ENCODE peak calls at places on chromosomes 3 and 15, in five cellular contexts. U, X, N, G and A are unnamed samples.

GRCh38 chr3:37772773-37773291 is 88.8 kb upstream of the CTDSPL start:
- DNase-seq in U (no peak), X (no peak), N (no peak), G (no peak), A (no peak)

GRCh38 chr15:85837011-85837433 is 42.3 kb upstream of the KLHL25 start:
- DNase-seq in U (no peak), X (peak; percentile 14), N (peak; percentile 22), G (no peak), A (no peak)

GRCh38 chr15:25863067-25863967 is at the start of gene ATP10A:
- DNase-seq in U (no peak), X (peak; percentile 26), N (no peak), G (no peak), A (peak; percentile 26)

GRCh38 chr15:25944386-25944785 is 81.3 kb upstream of the ATP10A start:
- DNase-seq in U (no peak), X (no peak), N (no peak), G (no peak), A (no peak)

GRCh38 chr3:17510265-17510664 is 232.2 kb downstream of the TBC1D5 start:
- DNase-seq in U (no peak), X (no peak), N (no peak), G (no peak), A (no peak)

GRCh38 chr3:145696011-145696410 is 465.0 kb downstream of the PLOD2 start:
- DNase-seq in U (no peak), X (peak; percentile 24), N (no peak), G (no peak), A (no peak)

GRCh38 chr15:40878785-40879184 is 4.8 kb upstream of the RHOV start:
- DNase-seq in U (no peak), X (peak; percentile 75), N (peak; percentile 79), G (no peak), A (peak; percentile 33)

GRCh38 chr15:82080774-82081173 is 35.0 kb upstream of the MEX3B start:
- DNase-seq in U (no peak), X (no peak), N (no peak), G (no peak), A (no peak)

GRCh38 chr3:184648726-184649125 is 63.1 kb downstream of the MAGEF1 start:
- DNase-seq in U (no peak), X (no peak), N (no peak), G (no peak), A (no peak)

GRCh38 chr3:25664066-25664809 is 469 bp downstream of the TOP2B start:
- DNase-seq in U (peak; percentile 39), X (peak; percentile 52), N (no peak), G (no peak), A (peak; percentile 13)

GRCh38 chr3:117238805-117239204 is 529.2 kb downstream of the TUSC7 start:
- DNase-seq in U (no peak), X (no peak), N (no peak), G (no peak), A (no peak)